ENCODE peak calls at places on chromosomes 11 and 22, in eight cellular contexts. One of them, this sample, is unnamed.

GRCh38 chr11:72814831-72815618 is 814 bp downstream of the ATG16L2 start:
- DNase-seq in small intestine: peak; percentile 48
- DNase-seq in heart right ventricle: no peak
- DNase-seq in fibroblast of lung: peak; percentile 56
- DNase-seq in body of pancreas: peak; percentile 51
- DNase-seq in adrenal gland: peak; percentile 60
- DNase-seq in psoas muscle: no peak
- DNase-seq in esophagus squamous epithelium: no peak
- DNase-seq in this sample: no peak

GRCh38 chr11:120398184-120398583 is 62.0 kb downstream of the ARHGEF12 start:
- DNase-seq in small intestine: no peak
- DNase-seq in heart right ventricle: no peak
- DNase-seq in fibroblast of lung: no peak
- DNase-seq in body of pancreas: no peak
- DNase-seq in adrenal gland: no peak
- DNase-seq in psoas muscle: no peak
- DNase-seq in esophagus squamous epithelium: no peak
- DNase-seq in this sample: no peak

GRCh38 chr11:66317322-66317765 is 500 bp upstream of the CD248 start:
- DNase-seq in small intestine: no peak
- DNase-seq in heart right ventricle: peak; percentile 73
- DNase-seq in fibroblast of lung: peak; percentile 81
- DNase-seq in body of pancreas: no peak
- DNase-seq in adrenal gland: no peak
- DNase-seq in psoas muscle: peak; percentile 70
- DNase-seq in esophagus squamous epithelium: no peak
- DNase-seq in this sample: no peak

GRCh38 chr11:63845305-63845704 is 6.4 kb downstream of the MARK2 start:
- DNase-seq in small intestine: no peak
- DNase-seq in heart right ventricle: no peak
- DNase-seq in fibroblast of lung: peak; percentile 56
- DNase-seq in body of pancreas: no peak
- DNase-seq in adrenal gland: peak; percentile 32
- DNase-seq in psoas muscle: no peak
- DNase-seq in esophagus squamous epithelium: no peak
- DNase-seq in this sample: no peak

GRCh38 chr22:50725597-50725996 is 12.4 kb upstream of the ACR start:
- DNase-seq in small intestine: no peak
- DNase-seq in heart right ventricle: no peak
- DNase-seq in fibroblast of lung: no peak
- DNase-seq in body of pancreas: no peak
- DNase-seq in adrenal gland: no peak
- DNase-seq in psoas muscle: peak; percentile 19
- DNase-seq in esophagus squamous epithelium: no peak
- DNase-seq in this sample: no peak

GRCh38 chr22:26811717-26811992 is 154.3 kb downstream of the MIAT start:
- DNase-seq in small intestine: no peak
- DNase-seq in heart right ventricle: no peak
- DNase-seq in fibroblast of lung: no peak
- DNase-seq in body of pancreas: no peak
- DNase-seq in adrenal gland: no peak
- DNase-seq in psoas muscle: no peak
- DNase-seq in esophagus squamous epithelium: no peak
- DNase-seq in this sample: no peak

GRCh38 chr11:19913236-19913892 is 200.7 kb downstream of the NAV2 start:
- DNase-seq in small intestine: peak; percentile 20
- DNase-seq in heart right ventricle: no peak
- DNase-seq in fibroblast of lung: no peak
- DNase-seq in body of pancreas: peak; percentile 36
- DNase-seq in adrenal gland: no peak
- DNase-seq in psoas muscle: no peak
- DNase-seq in esophagus squamous epithelium: no peak
- DNase-seq in this sample: no peak

GRCh38 chr11:59713745-59714144 is at the start of gene OR10V1:
- DNase-seq in small intestine: no peak
- DNase-seq in heart right ventricle: no peak
- DNase-seq in fibroblast of lung: no peak
- DNase-seq in body of pancreas: no peak
- DNase-seq in adrenal gland: no peak
- DNase-seq in psoas muscle: no peak
- DNase-seq in esophagus squamous epithelium: no peak
- DNase-seq in this sample: no peak

GRCh38 chr11:57097149-57097548 is 84.6 kb upstream of the LRRC55 start:
- DNase-seq in small intestine: no peak
- DNase-seq in heart right ventricle: no peak
- DNase-seq in fibroblast of lung: no peak
- DNase-seq in body of pancreas: no peak
- DNase-seq in adrenal gland: no peak
- DNase-seq in psoas muscle: no peak
- DNase-seq in esophagus squamous epithelium: no peak
- DNase-seq in this sample: no peak

DNA sequence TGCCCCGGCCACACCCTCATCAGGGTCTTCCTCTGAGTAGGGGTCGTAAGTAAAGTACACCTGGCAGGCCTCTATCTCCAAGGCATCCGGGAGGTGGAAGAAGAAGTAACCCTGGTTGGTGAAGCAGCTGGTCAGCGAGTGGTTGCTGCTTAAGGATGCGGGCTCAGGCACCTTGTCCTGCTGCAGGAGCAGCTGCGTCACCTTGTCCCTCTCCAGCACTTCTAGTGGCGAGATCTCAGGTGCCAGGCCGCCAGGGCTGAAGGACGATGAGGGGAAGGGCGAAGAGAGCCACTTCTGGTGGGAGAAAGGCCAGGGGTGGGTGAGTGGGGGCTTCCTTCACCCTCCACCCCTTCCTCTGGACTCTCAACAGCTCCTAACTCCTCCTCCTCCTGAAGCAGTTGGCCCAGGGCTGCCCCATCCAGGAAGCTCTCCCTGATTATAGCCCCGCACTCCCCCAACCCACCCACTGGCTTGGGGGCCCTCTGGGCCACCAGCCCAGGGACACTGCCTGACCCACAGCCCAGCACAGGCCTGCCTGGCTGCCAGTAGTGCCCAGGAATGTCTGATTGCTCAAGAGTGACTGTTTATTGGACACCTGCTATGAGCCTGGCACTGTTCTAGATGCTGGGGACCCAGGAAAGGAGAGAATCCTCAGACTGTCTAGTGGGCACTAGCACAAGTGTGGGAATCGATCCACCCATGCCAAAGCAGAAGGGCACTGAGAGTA is 19.2 kb upstream of the TMPRSS6 start:
- DNase-seq in small intestine: no peak
- DNase-seq in heart right ventricle: no peak
- DNase-seq in fibroblast of lung: no peak
- DNase-seq in body of pancreas: no peak
- DNase-seq in adrenal gland: no peak
- DNase-seq in psoas muscle: no peak
- DNase-seq in esophagus squamous epithelium: no peak
- DNase-seq in this sample: no peak
- H3K36me3 ChIP-seq in small intestine: no peaks in the 10 kb centered on the region
- H3K36me3 ChIP-seq in heart right ventricle: no peaks in the 10 kb centered on the region
- H3K36me3 ChIP-seq in fibroblast of lung: no peaks in the 10 kb centered on the region
- H3K36me3 ChIP-seq in body of pancreas: no peaks in the 10 kb centered on the region
- H3K36me3 ChIP-seq in adrenal gland: no peaks in the 10 kb centered on the region
- H3K36me3 ChIP-seq in psoas muscle: no peaks in the 10 kb centered on the region
- H3K36me3 ChIP-seq in esophagus squamous epithelium: no peaks in the 10 kb centered on the region
- H3K36me3 ChIP-seq in this sample: no peaks in the 10 kb centered on the region

GRCh38 chr22:48718818-48719500 is 1108.7 kb downstream of the BRD1 start:
- DNase-seq in small intestine: no peak
- DNase-seq in heart right ventricle: no peak
- DNase-seq in fibroblast of lung: no peak
- DNase-seq in body of pancreas: no peak
- DNase-seq in adrenal gland: no peak
- DNase-seq in psoas muscle: no peak
- DNase-seq in esophagus squamous epithelium: no peak
- DNase-seq in this sample: no peak
- H3K36me3 ChIP-seq in small intestine: no peaks in the 10 kb centered on the region
- H3K36me3 ChIP-seq in heart right ventricle: no peaks in the 10 kb centered on the region
- H3K36me3 ChIP-seq in fibroblast of lung: no peaks in the 10 kb centered on the region
- H3K36me3 ChIP-seq in body of pancreas: no peaks in the 10 kb centered on the region
- H3K36me3 ChIP-seq in adrenal gland: no peaks in the 10 kb centered on the region
- H3K36me3 ChIP-seq in psoas muscle: no peaks in the 10 kb centered on the region
- H3K36me3 ChIP-seq in esophagus squamous epithelium: no peaks in the 10 kb centered on the region
- H3K36me3 ChIP-seq in this sample: no peaks in the 10 kb centered on the region

GRCh38 chr22:28710112-28710888 is 30.7 kb upstream of the TTC28 start:
- DNase-seq in small intestine: no peak
- DNase-seq in heart right ventricle: no peak
- DNase-seq in fibroblast of lung: peak; percentile 93
- DNase-seq in body of pancreas: no peak
- DNase-seq in adrenal gland: no peak
- DNase-seq in psoas muscle: no peak
- DNase-seq in esophagus squamous epithelium: no peak
- DNase-seq in this sample: no peak

GRCh38 chr22:28710889-28711285 is 30.7 kb downstream of the CHEK2 start:
- DNase-seq in small intestine: no peak
- DNase-seq in heart right ventricle: no peak
- DNase-seq in fibroblast of lung: peak; percentile 40
- DNase-seq in body of pancreas: no peak
- DNase-seq in adrenal gland: no peak
- DNase-seq in psoas muscle: no peak
- DNase-seq in esophagus squamous epithelium: no peak
- DNase-seq in this sample: no peak

GRCh38 chr22:28711341-28711740 is 30.3 kb downstream of the CHEK2 start:
- DNase-seq in small intestine: no peak
- DNase-seq in heart right ventricle: no peak
- DNase-seq in fibroblast of lung: no peak
- DNase-seq in body of pancreas: no peak
- DNase-seq in adrenal gland: no peak
- DNase-seq in psoas muscle: no peak
- DNase-seq in esophagus squamous epithelium: no peak
- DNase-seq in this sample: no peak

GRCh38 chr22:28714043-28714442 is 27.6 kb downstream of the CHEK2 start:
- DNase-seq in small intestine: no peak
- DNase-seq in heart right ventricle: no peak
- DNase-seq in fibroblast of lung: no peak
- DNase-seq in body of pancreas: no peak
- DNase-seq in adrenal gland: no peak
- DNase-seq in psoas muscle: no peak
- DNase-seq in esophagus squamous epithelium: no peak
- DNase-seq in this sample: no peak

DNA sequence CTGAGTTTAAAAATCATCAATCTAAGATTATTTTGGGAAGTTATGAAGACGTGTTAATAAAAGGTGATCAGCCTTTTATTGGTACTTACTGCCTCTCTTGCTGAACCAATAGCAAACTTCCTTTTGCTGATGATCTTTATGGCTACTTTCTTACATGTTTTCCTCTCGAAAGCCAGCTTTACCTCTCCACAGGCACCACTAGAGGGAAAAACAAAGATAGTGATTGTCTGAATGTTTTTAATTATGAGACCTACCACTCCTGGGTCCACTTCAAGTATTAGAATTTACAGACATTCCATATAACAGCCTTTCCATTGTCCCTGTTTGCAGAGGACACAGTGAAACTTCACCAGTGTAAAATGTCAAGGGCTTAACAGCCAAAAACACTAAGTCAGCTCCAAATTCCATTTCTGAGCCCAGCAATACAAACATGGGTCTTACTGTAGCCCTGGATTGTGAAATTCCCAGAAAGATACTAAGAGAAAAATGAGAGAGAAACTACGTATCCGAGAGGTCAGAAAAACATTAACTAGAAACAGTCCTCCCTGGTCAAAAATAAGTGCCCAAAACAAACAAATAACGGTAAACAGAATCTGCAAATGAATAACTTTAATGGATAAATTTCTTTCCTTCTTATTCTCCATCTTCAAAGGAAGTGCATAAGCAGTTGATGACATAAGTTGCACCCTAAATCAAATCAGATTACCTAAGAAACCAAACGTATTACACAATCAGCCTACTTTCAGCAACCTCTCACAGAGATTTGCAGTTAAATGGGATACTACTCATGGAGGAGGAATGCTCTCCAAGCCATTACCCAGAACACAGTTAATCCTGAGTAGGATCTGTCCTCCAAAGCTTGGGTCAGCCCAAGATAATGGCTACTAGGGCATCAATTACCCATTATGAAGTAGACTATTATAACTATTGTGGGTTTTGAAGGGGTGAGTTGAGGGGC is 29.5 kb downstream of the CHEK2 start:
- DNase-seq in small intestine: no peak
- DNase-seq in heart right ventricle: no peak
- DNase-seq in fibroblast of lung: peak; percentile 98
- DNase-seq in body of pancreas: no peak
- DNase-seq in adrenal gland: peak; percentile 35
- DNase-seq in psoas muscle: no peak
- DNase-seq in esophagus squamous epithelium: no peak
- DNase-seq in this sample: no peak
- H3K36me3 ChIP-seq in small intestine: peaks cover 2% of the 10 kb centered on the region
- H3K36me3 ChIP-seq in heart right ventricle: no peaks in the 10 kb centered on the region
- H3K36me3 ChIP-seq in fibroblast of lung: no peaks in the 10 kb centered on the region
- H3K36me3 ChIP-seq in body of pancreas: no peaks in the 10 kb centered on the region
- H3K36me3 ChIP-seq in adrenal gland: no peaks in the 10 kb centered on the region
- H3K36me3 ChIP-seq in psoas muscle: no peaks in the 10 kb centered on the region
- H3K36me3 ChIP-seq in esophagus squamous epithelium: no peaks in the 10 kb centered on the region
- H3K36me3 ChIP-seq in this sample: no peaks in the 10 kb centered on the region

GRCh38 chr11:88327061-88327460 is 10.5 kb downstream of the CTSC start:
- DNase-seq in small intestine: no peak
- DNase-seq in heart right ventricle: no peak
- DNase-seq in fibroblast of lung: no peak
- DNase-seq in body of pancreas: no peak
- DNase-seq in adrenal gland: no peak
- DNase-seq in psoas muscle: no peak
- DNase-seq in esophagus squamous epithelium: no peak
- DNase-seq in this sample: no peak

GRCh38 chr11:88329563-88330250 is 7.8 kb downstream of the CTSC start:
- DNase-seq in small intestine: no peak
- DNase-seq in heart right ventricle: no peak
- DNase-seq in fibroblast of lung: no peak
- DNase-seq in body of pancreas: no peak
- DNase-seq in adrenal gland: no peak
- DNase-seq in psoas muscle: no peak
- DNase-seq in esophagus squamous epithelium: no peak
- DNase-seq in this sample: no peak

GRCh38 chr11:88327462-88328143 is 9.9 kb downstream of the CTSC start:
- DNase-seq in small intestine: no peak
- DNase-seq in heart right ventricle: no peak
- DNase-seq in fibroblast of lung: no peak
- DNase-seq in body of pancreas: no peak
- DNase-seq in adrenal gland: no peak
- DNase-seq in psoas muscle: no peak
- DNase-seq in esophagus squamous epithelium: no peak
- DNase-seq in this sample: no peak

GRCh38 chr11:88324562-88325345 is 12.8 kb downstream of the CTSC start:
- DNase-seq in small intestine: no peak
- DNase-seq in heart right ventricle: no peak
- DNase-seq in fibroblast of lung: no peak
- DNase-seq in body of pancreas: no peak
- DNase-seq in adrenal gland: no peak
- DNase-seq in psoas muscle: no peak
- DNase-seq in esophagus squamous epithelium: no peak
- DNase-seq in this sample: no peak

DNA sequence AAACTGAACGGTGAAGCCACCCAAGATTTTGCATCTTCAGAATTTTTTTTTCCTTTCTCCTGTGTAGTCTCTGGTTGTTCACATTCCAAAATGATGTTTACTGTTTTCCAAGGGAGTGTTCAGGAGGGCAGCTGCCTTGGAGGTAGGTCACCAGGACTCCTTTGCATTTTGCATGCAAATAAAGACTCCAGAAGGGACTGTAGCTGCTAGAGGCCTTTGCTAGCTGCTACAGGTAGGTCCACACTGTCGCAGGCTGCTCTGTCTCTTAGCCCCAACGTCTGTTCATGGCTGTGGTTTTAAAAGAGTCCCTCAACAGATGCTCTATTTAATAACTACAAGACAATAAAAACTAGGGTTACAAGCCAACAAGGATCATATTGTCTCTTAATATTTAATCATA is 11.4 kb downstream of the CTSC start:
- DNase-seq in small intestine: no peak
- DNase-seq in heart right ventricle: no peak
- DNase-seq in fibroblast of lung: no peak
- DNase-seq in body of pancreas: no peak
- DNase-seq in adrenal gland: no peak
- DNase-seq in psoas muscle: no peak
- DNase-seq in esophagus squamous epithelium: no peak
- DNase-seq in this sample: no peak
- H3K36me3 ChIP-seq in small intestine: peaks cover 3% of the 10 kb centered on the region
- H3K36me3 ChIP-seq in heart right ventricle: no peaks in the 10 kb centered on the region
- H3K36me3 ChIP-seq in fibroblast of lung: peaks cover 9% of the 10 kb centered on the region
- H3K36me3 ChIP-seq in body of pancreas: no peaks in the 10 kb centered on the region
- H3K36me3 ChIP-seq in adrenal gland: no peaks in the 10 kb centered on the region
- H3K36me3 ChIP-seq in psoas muscle: peaks cover 44% of the 10 kb centered on the region
- H3K36me3 ChIP-seq in esophagus squamous epithelium: no peaks in the 10 kb centered on the region
- H3K36me3 ChIP-seq in this sample: peaks cover 39% of the 10 kb centered on the region